ENCODE peak calls at places on chromosomes 2 and 18, in ten cellular contexts. One of them, this sample, is unnamed.
A peak's percentile ranks its signal among the peaks of the same experiment; 100 is the strongest.

GRCh38 chr2:40251146-40251545 is 200.7 kb downstream of the SLC8A1 start:
- DNase-seq in NCI-H2171: no peak
- DNase-seq in activated T-helper 1 cell treated with anti-CD3 and anti-CD28 coated beads, Interleukin-12 subunit alpha, Interleukin-12 subunit beta, Interleukin-2, Interleukin-4 antibody, amounts not matched to agents 30 ng/mL and 10 ng/mL and 1 ng/mL, durations not matched to agents 14 hours and 24 hours and 36 hours: no peak
- DNase-seq in GM10248: no peak
- DNase-seq in stimulated activated naive B cell treated with anti-CD40 and anti-IgM and Interleukin-4, amounts not matched to agents 10 μg/mL and 1 μg/mL and 100 μg/mL, for 72 hours: no peak
- DNase-seq in ELF-1: no peak
- DNase-seq in right atrium auricular region: no peak
- DNase-seq in EH: no peak
- DNase-seq in stimulated activated CD4-positive, alpha-beta T cell treated with anti-CD3 and anti-CD28 coated beads, TNF-alpha, amount 100 ng/mL, for 1 hour: no peak
- DNase-seq in NCI-H1092: peak; percentile 92
- DNase-seq in this sample: no peak

GRCh38 chr2:237165405-237166276 is 80.0 kb downstream of the COPS8 start:
- DNase-seq in NCI-H2171: no peak
- DNase-seq in activated T-helper 1 cell treated with anti-CD3 and anti-CD28 coated beads, Interleukin-12 subunit alpha, Interleukin-12 subunit beta, Interleukin-2, Interleukin-4 antibody, amounts not matched to agents 30 ng/mL and 10 ng/mL and 1 ng/mL, durations not matched to agents 14 hours and 24 hours and 36 hours: no peak
- DNase-seq in GM10248: no peak
- DNase-seq in stimulated activated naive B cell treated with anti-CD40 and anti-IgM and Interleukin-4, amounts not matched to agents 10 μg/mL and 1 μg/mL and 100 μg/mL, for 72 hours: no peak
- DNase-seq in ELF-1: peak; percentile 63
- DNase-seq in right atrium auricular region: no peak
- DNase-seq in EH: peak; percentile 63
- DNase-seq in stimulated activated CD4-positive, alpha-beta T cell treated with anti-CD3 and anti-CD28 coated beads, TNF-alpha, amount 100 ng/mL, for 1 hour: no peak
- DNase-seq in NCI-H1092: no peak
- DNase-seq in this sample: no peak

GRCh38 chr2:219457784-219458369 is 23.2 kb downstream of the SPEG start:
- DNase-seq in NCI-H2171: no peak
- DNase-seq in activated T-helper 1 cell treated with anti-CD3 and anti-CD28 coated beads, Interleukin-12 subunit alpha, Interleukin-12 subunit beta, Interleukin-2, Interleukin-4 antibody, amounts not matched to agents 30 ng/mL and 10 ng/mL and 1 ng/mL, durations not matched to agents 14 hours and 24 hours and 36 hours: no peak
- DNase-seq in GM10248: no peak
- DNase-seq in stimulated activated naive B cell treated with anti-CD40 and anti-IgM and Interleukin-4, amounts not matched to agents 10 μg/mL and 1 μg/mL and 100 μg/mL, for 72 hours: no peak
- DNase-seq in ELF-1: peak; percentile 32
- DNase-seq in right atrium auricular region: no peak
- DNase-seq in EH: peak; percentile 15
- DNase-seq in stimulated activated CD4-positive, alpha-beta T cell treated with anti-CD3 and anti-CD28 coated beads, TNF-alpha, amount 100 ng/mL, for 1 hour: no peak
- DNase-seq in NCI-H1092: no peak
- DNase-seq in this sample: no peak

GRCh38 chr18:2482711-2483475 is 88.4 kb downstream of the METTL4 start:
- DNase-seq in NCI-H2171: no peak
- DNase-seq in activated T-helper 1 cell treated with anti-CD3 and anti-CD28 coated beads, Interleukin-12 subunit alpha, Interleukin-12 subunit beta, Interleukin-2, Interleukin-4 antibody, amounts not matched to agents 30 ng/mL and 10 ng/mL and 1 ng/mL, durations not matched to agents 14 hours and 24 hours and 36 hours: no peak
- DNase-seq in GM10248: no peak
- DNase-seq in stimulated activated naive B cell treated with anti-CD40 and anti-IgM and Interleukin-4, amounts not matched to agents 10 μg/mL and 1 μg/mL and 100 μg/mL, for 72 hours: no peak
- DNase-seq in ELF-1: no peak
- DNase-seq in right atrium auricular region: no peak
- DNase-seq in EH: peak; percentile 11
- DNase-seq in stimulated activated CD4-positive, alpha-beta T cell treated with anti-CD3 and anti-CD28 coated beads, TNF-alpha, amount 100 ng/mL, for 1 hour: no peak
- DNase-seq in NCI-H1092: no peak
- DNase-seq in this sample: no peak

GRCh38 chr2:181143790-181144300 is 163.4 kb downstream of the UBE2E3 start:
- DNase-seq in NCI-H2171: no peak
- DNase-seq in activated T-helper 1 cell treated with anti-CD3 and anti-CD28 coated beads, Interleukin-12 subunit alpha, Interleukin-12 subunit beta, Interleukin-2, Interleukin-4 antibody, amounts not matched to agents 30 ng/mL and 10 ng/mL and 1 ng/mL, durations not matched to agents 14 hours and 24 hours and 36 hours: no peak
- DNase-seq in GM10248: no peak
- DNase-seq in stimulated activated naive B cell treated with anti-CD40 and anti-IgM and Interleukin-4, amounts not matched to agents 10 μg/mL and 1 μg/mL and 100 μg/mL, for 72 hours: no peak
- DNase-seq in ELF-1: no peak
- DNase-seq in right atrium auricular region: no peak
- DNase-seq in EH: no peak
- DNase-seq in stimulated activated CD4-positive, alpha-beta T cell treated with anti-CD3 and anti-CD28 coated beads, TNF-alpha, amount 100 ng/mL, for 1 hour: no peak
- DNase-seq in NCI-H1092: no peak
- DNase-seq in this sample: no peak

GRCh38 chr18:36899289-36899688 is 70.4 kb downstream of the KIAA1328 start:
- DNase-seq in NCI-H2171: no peak
- DNase-seq in activated T-helper 1 cell treated with anti-CD3 and anti-CD28 coated beads, Interleukin-12 subunit alpha, Interleukin-12 subunit beta, Interleukin-2, Interleukin-4 antibody, amounts not matched to agents 30 ng/mL and 10 ng/mL and 1 ng/mL, durations not matched to agents 14 hours and 24 hours and 36 hours: no peak
- DNase-seq in GM10248: no peak
- DNase-seq in stimulated activated naive B cell treated with anti-CD40 and anti-IgM and Interleukin-4, amounts not matched to agents 10 μg/mL and 1 μg/mL and 100 μg/mL, for 72 hours: no peak
- DNase-seq in ELF-1: no peak
- DNase-seq in right atrium auricular region: no peak
- DNase-seq in EH: peak; percentile 15
- DNase-seq in stimulated activated CD4-positive, alpha-beta T cell treated with anti-CD3 and anti-CD28 coated beads, TNF-alpha, amount 100 ng/mL, for 1 hour: no peak
- DNase-seq in NCI-H1092: no peak
- DNase-seq in this sample: no peak

GRCh38 chr2:239934571-239935171 is 90.5 kb downstream of the NDUFA10 start:
- DNase-seq in NCI-H2171: no peak
- DNase-seq in activated T-helper 1 cell treated with anti-CD3 and anti-CD28 coated beads, Interleukin-12 subunit alpha, Interleukin-12 subunit beta, Interleukin-2, Interleukin-4 antibody, amounts not matched to agents 30 ng/mL and 10 ng/mL and 1 ng/mL, durations not matched to agents 14 hours and 24 hours and 36 hours: peak; percentile 47
- DNase-seq in GM10248: peak; percentile 64
- DNase-seq in stimulated activated naive B cell treated with anti-CD40 and anti-IgM and Interleukin-4, amounts not matched to agents 10 μg/mL and 1 μg/mL and 100 μg/mL, for 72 hours: no peak
- DNase-seq in ELF-1: peak; percentile 79
- DNase-seq in right atrium auricular region: peak; percentile 78
- DNase-seq in EH: peak; percentile 35
- DNase-seq in stimulated activated CD4-positive, alpha-beta T cell treated with anti-CD3 and anti-CD28 coated beads, TNF-alpha, amount 100 ng/mL, for 1 hour: peak; percentile 23
- DNase-seq in NCI-H1092: peak; percentile 12
- DNase-seq in this sample: peak; percentile 50

GRCh38 chr18:56926740-56927139 is 220.1 kb upstream of the BOD1L2 start:
- DNase-seq in NCI-H2171: no peak
- DNase-seq in activated T-helper 1 cell treated with anti-CD3 and anti-CD28 coated beads, Interleukin-12 subunit alpha, Interleukin-12 subunit beta, Interleukin-2, Interleukin-4 antibody, amounts not matched to agents 30 ng/mL and 10 ng/mL and 1 ng/mL, durations not matched to agents 14 hours and 24 hours and 36 hours: no peak
- DNase-seq in GM10248: no peak
- DNase-seq in stimulated activated naive B cell treated with anti-CD40 and anti-IgM and Interleukin-4, amounts not matched to agents 10 μg/mL and 1 μg/mL and 100 μg/mL, for 72 hours: no peak
- DNase-seq in ELF-1: no peak
- DNase-seq in right atrium auricular region: no peak
- DNase-seq in EH: no peak
- DNase-seq in stimulated activated CD4-positive, alpha-beta T cell treated with anti-CD3 and anti-CD28 coated beads, TNF-alpha, amount 100 ng/mL, for 1 hour: no peak
- DNase-seq in NCI-H1092: no peak
- DNase-seq in this sample: no peak

GRCh38 chr2:58812766-58813344 is 571.7 kb upstream of the FANCL start:
- DNase-seq in NCI-H2171: no peak
- DNase-seq in activated T-helper 1 cell treated with anti-CD3 and anti-CD28 coated beads, Interleukin-12 subunit alpha, Interleukin-12 subunit beta, Interleukin-2, Interleukin-4 antibody, amounts not matched to agents 30 ng/mL and 10 ng/mL and 1 ng/mL, durations not matched to agents 14 hours and 24 hours and 36 hours: no peak
- DNase-seq in GM10248: no peak
- DNase-seq in stimulated activated naive B cell treated with anti-CD40 and anti-IgM and Interleukin-4, amounts not matched to agents 10 μg/mL and 1 μg/mL and 100 μg/mL, for 72 hours: no peak
- DNase-seq in ELF-1: no peak
- DNase-seq in right atrium auricular region: no peak
- DNase-seq in EH: no peak
- DNase-seq in stimulated activated CD4-positive, alpha-beta T cell treated with anti-CD3 and anti-CD28 coated beads, TNF-alpha, amount 100 ng/mL, for 1 hour: no peak
- DNase-seq in NCI-H1092: no peak
- DNase-seq in this sample: no peak

GRCh38 chr2:220106065-220106464 is 478.6 kb downstream of the SLC4A3 start:
- DNase-seq in NCI-H2171: no peak
- DNase-seq in activated T-helper 1 cell treated with anti-CD3 and anti-CD28 coated beads, Interleukin-12 subunit alpha, Interleukin-12 subunit beta, Interleukin-2, Interleukin-4 antibody, amounts not matched to agents 30 ng/mL and 10 ng/mL and 1 ng/mL, durations not matched to agents 14 hours and 24 hours and 36 hours: no peak
- DNase-seq in GM10248: no peak
- DNase-seq in stimulated activated naive B cell treated with anti-CD40 and anti-IgM and Interleukin-4, amounts not matched to agents 10 μg/mL and 1 μg/mL and 100 μg/mL, for 72 hours: no peak
- DNase-seq in ELF-1: no peak
- DNase-seq in right atrium auricular region: no peak
- DNase-seq in EH: no peak
- DNase-seq in stimulated activated CD4-positive, alpha-beta T cell treated with anti-CD3 and anti-CD28 coated beads, TNF-alpha, amount 100 ng/mL, for 1 hour: no peak
- DNase-seq in NCI-H1092: no peak
- DNase-seq in this sample: no peak

This sample was measured in GM19239.